ENCODE peak calls at places on chromosomes 2 and 18, in eight cellular contexts. Q, N, X, I, O, Z, M and Y are unnamed samples.

GRCh38 chr2:138726681-138727080 is 53.5 kb downstream of the NXPH2 start:
- DNase-seq in Q (no peak), Z (no peak), M (no peak), I (no peak), N (no peak), O (no peak), X (no peak), Y (no peak)

GRCh38 chr2:188199716-188200128 is 92.0 kb upstream of the GULP1 start:
- DNase-seq in O (no peak), I (peak; percentile 88), N (peak; percentile 88), Z (no peak), M (no peak), Q (no peak), X (no peak), Y (no peak)

GRCh38 chr2:218878486-218878885 is 2.2 kb upstream of the WNT10A start:
- DNase-seq in Z (peak; percentile 13), X (no peak), O (no peak), M (no peak), Q (no peak), N (no peak), I (no peak), Y (no peak)

GRCh38 chr18:22136395-22136794 is 33.0 kb upstream of the GATA6 start:
- DNase-seq in Z (no peak), X (no peak), N (peak; percentile 46), O (no peak), Q (no peak), M (no peak), I (peak; percentile 84), Y (no peak)

GRCh38 chr2:122251153-122251552 is 495.7 kb downstream of the TSN start:
- DNase-seq in Q (no peak), Z (no peak), X (no peak), M (no peak), O (no peak), N (no peak), I (peak; percentile 33), Y (no peak)

GRCh38 chr18:48408727-48409590 is at the start of gene ZBTB7C:
- DNase-seq in I (no peak), Z (peak; percentile 39), Q (no peak), O (no peak), N (no peak), X (peak; percentile 46), M (no peak), Y (no peak)

GRCh38 chr2:235419996-235420395 is 73.8 kb upstream of the AGAP1 start:
- DNase-seq in O (no peak), I (no peak), M (no peak), Z (no peak), X (no peak), N (no peak), Q (no peak), Y (no peak)

GRCh38 chr18:22153428-22153827 is 16.0 kb upstream of the GATA6 start:
- DNase-seq in Z (no peak), X (no peak), N (no peak), M (no peak), I (no peak), O (no peak), Q (no peak), Y (no peak)

GRCh38 chr2:94758546-94758945 is 112.7 kb upstream of the TEKT4 start:
- DNase-seq in M (no peak), N (no peak), Z (no peak), Q (no peak), O (no peak), I (no peak), X (no peak), Y (no peak)
- H3K4me3 ChIP-seq in M (no peak overlapping the region), N (no peak overlapping the region), Z (no peak overlapping the region), Q (no peak overlapping the region), O (no peak overlapping the region), I (no peak overlapping the region), X (no peak overlapping the region), Y (no peak overlapping the region)

GRCh38 chr18:24570716-24571115 is 110.3 kb downstream of the HRH4 start:
- DNase-seq in O (no peak), M (no peak), X (no peak), N (no peak), I (no peak), Z (no peak), Q (no peak), Y (no peak)
- H3K4me3 ChIP-seq in O (no peak overlapping the region), M (no peak overlapping the region), X (no peak overlapping the region), N (no peak overlapping the region), I (no peak overlapping the region), Z (no peak overlapping the region), Q (no peak overlapping the region), Y (no peak overlapping the region)

GRCh38 chr18:79784071-79784913 is 13.4 kb upstream of the KCNG2 start:
- DNase-seq in X (no peak), I (no peak), Z (no peak), M (no peak), O (no peak), Q (no peak), N (no peak), Y (no peak)

GRCh38 chr18:79786304-79786703 is 11.4 kb upstream of the KCNG2 start:
- DNase-seq in I (no peak), N (no peak), M (no peak), X (no peak), Z (no peak), O (no peak), Q (no peak), Y (no peak)

GRCh38 chr18:79786781-79787526 is 10.8 kb upstream of the KCNG2 start:
- DNase-seq in O (no peak), I (peak; percentile 81), Q (no peak), Z (no peak), N (no peak), X (no peak), M (no peak), Y (no peak)

GRCh38 chr18:79785831-79786230 is 11.9 kb upstream of the KCNG2 start:
- DNase-seq in N (no peak), O (no peak), I (no peak), M (no peak), X (no peak), Q (no peak), Z (no peak), Y (no peak)

DNA sequence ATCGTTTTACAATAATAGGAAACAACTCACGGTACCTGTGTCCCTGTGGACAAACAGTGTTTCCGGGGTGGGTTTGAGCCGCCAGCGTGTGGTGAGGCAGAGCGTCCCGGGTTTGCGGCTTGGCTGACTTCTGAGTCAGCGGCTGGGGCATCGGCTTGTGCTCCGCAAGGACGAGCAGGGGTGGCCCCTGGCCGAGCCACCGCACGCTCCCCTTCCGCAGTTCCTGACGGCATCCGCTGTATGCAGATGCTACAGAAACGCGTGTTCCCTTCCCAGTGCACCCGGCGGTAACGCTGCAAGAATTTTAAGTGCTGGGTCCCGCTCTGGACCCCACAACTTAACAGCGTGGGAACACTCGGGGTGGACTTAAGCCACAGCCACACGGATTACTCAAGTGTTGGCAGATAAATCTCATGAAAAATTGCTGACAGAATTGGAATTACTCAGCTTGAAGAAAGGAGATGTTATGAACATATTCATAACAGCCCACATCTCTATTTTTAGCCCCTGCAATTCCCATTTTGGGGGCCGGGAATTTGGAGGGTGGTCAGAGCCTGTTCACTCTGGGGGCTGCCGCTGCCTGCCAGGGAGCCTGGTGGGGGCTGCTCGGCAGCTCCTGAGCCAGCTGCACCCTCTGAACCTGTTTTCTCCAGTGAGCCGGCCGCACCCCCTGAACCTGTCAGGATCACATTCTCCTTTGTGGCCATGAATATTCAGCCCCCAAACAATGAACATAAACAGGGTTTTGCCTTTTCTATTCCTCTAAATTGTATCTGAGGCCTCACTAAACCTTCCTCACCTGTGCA is 12.6 kb upstream of the KCNG2 start:
- DNase-seq in N (no peak), O (no peak), M (no peak), Q (no peak), Z (no peak), X (no peak), I (peak; percentile 12), Y (no peak)
- H3K4me3 ChIP-seq in N (no peak overlapping the region), O (no peak overlapping the region), M (no peak overlapping the region), Q (no peak overlapping the region), Z (no peak overlapping the region), X (no peak overlapping the region), I (no peak overlapping the region), Y (no peak overlapping the region)

GRCh38 chr2:124092685-124093084 is 67.6 kb downstream of the CNTNAP5 start:
- DNase-seq in N (no peak), Z (no peak), O (no peak), M (no peak), Q (no peak), X (no peak), I (no peak), Y (no peak)
- H3K4me3 ChIP-seq in N (no peak overlapping the region), Z (no peak overlapping the region), O (no peak overlapping the region), M (no peak overlapping the region), Q (no peak overlapping the region), X (no peak overlapping the region), I (no peak overlapping the region), Y (no peak overlapping the region)

GRCh38 chr18:10482985-10483949 is 28.8 kb downstream of the APCDD1 start:
- DNase-seq in Q (no peak), I (no peak), X (peak; percentile 84), Z (peak; percentile 45), O (peak; percentile 31), N (no peak), M (peak; percentile 41), Y (peak; percentile 93)
- H3K4me3 ChIP-seq in Q (no peak overlapping the region), I (no peak overlapping the region), X (no peak overlapping the region), Z (no peak overlapping the region), O (no peak overlapping the region), N (no peak overlapping the region), M (no peak overlapping the region), Y (peak overlapping the region; percentile 24)

GRCh38 chr18:69980982-69981804 is 33.5 kb upstream of the CD226 start:
- DNase-seq in Z (no peak), N (no peak), M (no peak), O (no peak), Q (no peak), X (no peak), I (no peak), Y (peak; percentile 75)

GRCh38 chr18:69978743-69979715 is 31.4 kb upstream of the CD226 start:
- DNase-seq in I (no peak), O (peak; percentile 55), Q (no peak), Z (no peak), X (no peak), M (no peak), N (no peak), Y (no peak)

GRCh38 chr18:69982417-69982816 is 34.7 kb upstream of the CD226 start:
- DNase-seq in Z (no peak), X (no peak), N (no peak), M (no peak), I (no peak), O (no peak), Q (no peak), Y (no peak)

GRCh38 chr18:69981948-69982347 is 34.3 kb upstream of the CD226 start:
- DNase-seq in Z (no peak), N (no peak), I (no peak), O (no peak), M (no peak), Q (no peak), X (no peak), Y (no peak)

GRCh38 chr18:69980509-69980908 is 32.8 kb upstream of the CD226 start:
- DNase-seq in M (no peak), O (no peak), N (no peak), I (no peak), Z (no peak), Q (no peak), X (no peak), Y (peak; percentile 88)
- H3K4me3 ChIP-seq in M (no peak overlapping the region), O (no peak overlapping the region), N (no peak overlapping the region), I (no peak overlapping the region), Z (no peak overlapping the region), Q (no peak overlapping the region), X (no peak overlapping the region), Y (no peak overlapping the region)